ENCODE peak calls at places on chromosomes 5 and 9, in five cellular contexts. One of them, this sample, is unnamed.

GRCh38 chr9:93306579-93307091 is 122.7 kb downstream of the WNK2 start:
- DNase-seq in H9: peak; percentile 31
- DNase-seq in gastrocnemius medialis: no peak
- DNase-seq in epithelial cell of esophagus: no peak
- DNase-seq in GM12878: no peak
- DNase-seq in this sample: no peak

GRCh38 chr9:33159760-33160127 is 7.4 kb downstream of the B4GALT1 start:
- DNase-seq in H9: no peak
- DNase-seq in gastrocnemius medialis: no peak
- DNase-seq in epithelial cell of esophagus: peak; percentile 78
- DNase-seq in GM12878: no peak
- DNase-seq in this sample: peak; percentile 80

GRCh38 chr9:112846528-112847488 is 43.9 kb downstream of the SLC46A2 start:
- DNase-seq in H9: no peak
- DNase-seq in gastrocnemius medialis: no peak
- DNase-seq in epithelial cell of esophagus: no peak
- DNase-seq in GM12878: no peak
- DNase-seq in this sample: no peak

GRCh38 chr5:96940586-96940985 is 4.7 kb downstream of the LNPEP start:
- DNase-seq in H9: no peak
- DNase-seq in gastrocnemius medialis: no peak
- DNase-seq in epithelial cell of esophagus: no peak
- DNase-seq in GM12878: no peak
- DNase-seq in this sample: no peak

GRCh38 chr5:81005708-81006107 is 45.5 kb downstream of the RASGRF2 start:
- DNase-seq in H9: no peak
- DNase-seq in gastrocnemius medialis: no peak
- DNase-seq in epithelial cell of esophagus: no peak
- DNase-seq in GM12878: no peak
- DNase-seq in this sample: no peak

GRCh38 chr5:74919487-74919886 is 53.3 kb upstream of the FAM169A start:
- DNase-seq in H9: no peak
- DNase-seq in gastrocnemius medialis: no peak
- DNase-seq in epithelial cell of esophagus: peak; percentile 71
- DNase-seq in GM12878: no peak
- DNase-seq in this sample: peak; percentile 56

GRCh38 chr5:138338411-138339085 is 482 bp downstream of the FAM53C start:
- DNase-seq in H9: no peak
- DNase-seq in gastrocnemius medialis: no peak
- DNase-seq in epithelial cell of esophagus: no peak
- DNase-seq in GM12878: no peak
- DNase-seq in this sample: no peak

GRCh38 chr9:113598451-113598850 is 134.9 kb downstream of the RGS3 start:
- DNase-seq in H9: peak; percentile 25
- DNase-seq in gastrocnemius medialis: no peak
- DNase-seq in epithelial cell of esophagus: no peak
- DNase-seq in GM12878: no peak
- DNase-seq in this sample: no peak

GRCh38 chr5:73534971-73535370 is 30.5 kb downstream of the ANKRA2 start:
- DNase-seq in H9: no peak
- DNase-seq in gastrocnemius medialis: no peak
- DNase-seq in epithelial cell of esophagus: no peak
- DNase-seq in GM12878: no peak
- DNase-seq in this sample: no peak

GRCh38 chr5:74465724-74466123 is 174.8 kb downstream of the ENC1 start:
- DNase-seq in H9: no peak
- DNase-seq in gastrocnemius medialis: no peak
- DNase-seq in epithelial cell of esophagus: no peak
- DNase-seq in GM12878: no peak
- DNase-seq in this sample: no peak

GRCh38 chr9:106890621-106891020 is 27.7 kb downstream of the ZNF462 start:
- DNase-seq in H9: no peak
- DNase-seq in gastrocnemius medialis: no peak
- DNase-seq in epithelial cell of esophagus: peak; percentile 69
- DNase-seq in GM12878: no peak
- DNase-seq in this sample: no peak

GRCh38 chr9:79408617-79409016 is 163.1 kb upstream of the TLE4 start:
- DNase-seq in H9: no peak
- DNase-seq in gastrocnemius medialis: no peak
- DNase-seq in epithelial cell of esophagus: no peak
- DNase-seq in GM12878: no peak
- DNase-seq in this sample: peak; percentile 66

GRCh38 chr9:3578786-3579185 is 53.0 kb upstream of the RFX3 start:
- DNase-seq in H9: no peak
- DNase-seq in gastrocnemius medialis: no peak
- DNase-seq in epithelial cell of esophagus: peak; percentile 84
- DNase-seq in GM12878: no peak
- DNase-seq in this sample: peak; percentile 33

GRCh38 chr9:134960701-134961181 is 43.0 kb upstream of the FCN1 start:
- DNase-seq in H9: no peak
- DNase-seq in gastrocnemius medialis: no peak
- DNase-seq in epithelial cell of esophagus: no peak
- DNase-seq in GM12878: no peak
- DNase-seq in this sample: no peak

GRCh38 chr9:105858877-105859276 is 164.5 kb downstream of the TMEM38B start:
- DNase-seq in H9: no peak
- DNase-seq in gastrocnemius medialis: no peak
- DNase-seq in epithelial cell of esophagus: no peak
- DNase-seq in GM12878: no peak
- DNase-seq in this sample: no peak

GRCh38 chr5:116799401-116799800 is 224.8 kb upstream of the SEMA6A start:
- DNase-seq in H9: no peak
- DNase-seq in gastrocnemius medialis: no peak
- DNase-seq in epithelial cell of esophagus: no peak
- DNase-seq in GM12878: no peak
- DNase-seq in this sample: no peak

GRCh38 chr9:22244141-22245011 is 202.2 kb upstream of the DMRTA1 start:
- DNase-seq in H9: peak; percentile 55
- DNase-seq in gastrocnemius medialis: no peak
- DNase-seq in epithelial cell of esophagus: peak; percentile 73
- DNase-seq in GM12878: no peak
- DNase-seq in this sample: peak; percentile 39

GRCh38 chr9:36328798-36329411 is 70.7 kb upstream of the GNE start:
- DNase-seq in H9: no peak
- DNase-seq in gastrocnemius medialis: no peak
- DNase-seq in epithelial cell of esophagus: peak; percentile 78
- DNase-seq in GM12878: no peak
- DNase-seq in this sample: peak; percentile 74

GRCh38 chr5:81590498-81591384 is 160.2 kb downstream of the SSBP2 start:
- DNase-seq in H9: no peak
- DNase-seq in gastrocnemius medialis: no peak
- DNase-seq in epithelial cell of esophagus: no peak
- DNase-seq in GM12878: no peak
- DNase-seq in this sample: no peak

GRCh38 chr9:135827866-135828580 is 79.3 kb downstream of the CAMSAP1 start:
- DNase-seq in H9: no peak
- DNase-seq in gastrocnemius medialis: no peak
- DNase-seq in epithelial cell of esophagus: no peak
- DNase-seq in GM12878: no peak
- DNase-seq in this sample: no peak

GRCh38 chr9:69456201-69456600 is 131.2 kb downstream of the ENTREP1 start:
- DNase-seq in H9: no peak
- DNase-seq in gastrocnemius medialis: no peak
- DNase-seq in epithelial cell of esophagus: no peak
- DNase-seq in GM12878: no peak
- DNase-seq in this sample: no peak

GRCh38 chr5:83570916-83571315 is 99.4 kb downstream of the VCAN start:
- DNase-seq in H9: no peak
- DNase-seq in gastrocnemius medialis: no peak
- DNase-seq in epithelial cell of esophagus: no peak
- DNase-seq in GM12878: no peak
- DNase-seq in this sample: no peak

GRCh38 chr9:125663127-125663526 is 43.9 kb downstream of the MAPKAP1 start:
- DNase-seq in H9: no peak
- DNase-seq in gastrocnemius medialis: no peak
- DNase-seq in epithelial cell of esophagus: peak; percentile 76
- DNase-seq in GM12878: no peak
- DNase-seq in this sample: peak; percentile 54

GRCh38 chr5:172523146-172523745 is 68.9 kb upstream of the SH3PXD2B start:
- DNase-seq in H9: no peak
- DNase-seq in gastrocnemius medialis: no peak
- DNase-seq in epithelial cell of esophagus: no peak
- DNase-seq in GM12878: no peak
- DNase-seq in this sample: no peak

GRCh38 chr5:1201327-1202025 is at the start of gene SLC6A19:
- DNase-seq in H9: no peak
- DNase-seq in gastrocnemius medialis: no peak
- DNase-seq in epithelial cell of esophagus: no peak
- DNase-seq in GM12878: no peak
- DNase-seq in this sample: no peak

GRCh38 chr5:41219655-41220269 is 6.4 kb upstream of the C6 start:
- DNase-seq in H9: no peak
- DNase-seq in gastrocnemius medialis: no peak
- DNase-seq in epithelial cell of esophagus: no peak
- DNase-seq in GM12878: no peak
- DNase-seq in this sample: no peak

GRCh38 chr5:152978141-152978835 is 512.2 kb upstream of the GRIA1 start:
- DNase-seq in H9: no peak
- DNase-seq in gastrocnemius medialis: no peak
- DNase-seq in epithelial cell of esophagus: peak; percentile 46
- DNase-seq in GM12878: no peak
- DNase-seq in this sample: no peak

GRCh38 chr5:147711019-147711418 is 71.5 kb downstream of the JAKMIP2 start:
- DNase-seq in H9: no peak
- DNase-seq in gastrocnemius medialis: no peak
- DNase-seq in epithelial cell of esophagus: no peak
- DNase-seq in GM12878: no peak
- DNase-seq in this sample: no peak

GRCh38 chr5:119435436-119436132 is 16.7 kb upstream of the HSD17B4 start:
- DNase-seq in H9: peak; percentile 87
- DNase-seq in gastrocnemius medialis: no peak
- DNase-seq in epithelial cell of esophagus: peak; percentile 69
- DNase-seq in GM12878: peak; percentile 44
- DNase-seq in this sample: no peak

GRCh38 chr9:23799521-23799920 is 26.5 kb downstream of the ELAVL2 start:
- DNase-seq in H9: no peak
- DNase-seq in gastrocnemius medialis: no peak
- DNase-seq in epithelial cell of esophagus: no peak
- DNase-seq in GM12878: no peak
- DNase-seq in this sample: no peak

GRCh38 chr5:56557198-56557597 is 258.2 kb upstream of the MAP3K1 start:
- DNase-seq in H9: no peak
- DNase-seq in gastrocnemius medialis: no peak
- DNase-seq in epithelial cell of esophagus: no peak
- DNase-seq in GM12878: no peak
- DNase-seq in this sample: no peak

GRCh38 chr9:111298831-111299603 is 31.0 kb downstream of the OR2K2 start:
- DNase-seq in H9: no peak
- DNase-seq in gastrocnemius medialis: peak; percentile 53
- DNase-seq in epithelial cell of esophagus: peak; percentile 65
- DNase-seq in GM12878: peak; percentile 37
- DNase-seq in this sample: peak; percentile 64

DNA sequence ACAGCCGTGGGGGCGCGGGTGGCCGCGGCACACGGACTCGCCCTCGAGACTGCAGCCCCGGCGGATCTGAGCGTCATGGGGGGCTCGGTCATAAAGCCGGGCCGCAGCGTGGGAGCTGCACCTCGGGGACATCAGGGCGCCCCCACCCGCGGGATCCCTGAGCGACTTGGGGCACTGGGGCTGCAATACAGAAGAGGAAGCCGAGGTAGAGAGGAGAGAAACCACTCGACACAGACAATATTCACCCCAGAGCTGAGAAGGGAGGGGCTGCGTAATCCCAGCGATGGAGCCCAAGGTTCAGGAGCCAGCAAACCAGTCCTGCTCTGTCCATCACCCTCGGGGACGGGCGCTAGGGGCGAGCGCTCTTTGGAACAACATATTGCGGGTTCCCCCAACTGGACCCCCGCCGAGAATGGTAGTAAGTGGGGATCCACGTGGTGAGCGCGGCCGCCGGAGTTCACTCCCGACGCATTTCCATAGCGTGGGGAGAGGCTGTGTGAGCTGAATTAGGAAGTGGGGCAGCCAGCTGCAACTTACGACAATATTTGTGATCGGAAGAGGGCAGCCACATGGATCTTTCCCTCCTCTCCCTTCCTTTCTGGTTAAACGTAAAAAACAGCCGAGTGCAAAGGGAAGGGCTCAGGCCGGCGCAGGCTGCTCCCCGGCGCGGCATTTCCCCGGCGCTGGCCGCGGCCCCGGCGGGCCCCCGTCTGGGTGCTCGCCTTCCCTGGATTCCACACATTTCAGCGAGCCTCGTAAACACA is 9.9 kb downstream of the PTCH1 start:
- DNase-seq in H9: peak; percentile 53
- DNase-seq in gastrocnemius medialis: no peak
- DNase-seq in epithelial cell of esophagus: peak; percentile 75
- DNase-seq in GM12878: no peak
- DNase-seq in this sample: peak; percentile 57
- TF ChIP-seq CTCF in H9: no peak
- TF ChIP-seq CTCF in gastrocnemius medialis: peak; percentile 10
- TF ChIP-seq CTCF in epithelial cell of esophagus: peak; percentile 5
- TF ChIP-seq CTCF in GM12878: no peak
- TF ChIP-seq CTCF in this sample: peak; percentile 6

GRCh38 chr5:102536323-102536928 is 37.6 kb upstream of the SLCO6A1 start:
- DNase-seq in H9: no peak
- DNase-seq in gastrocnemius medialis: no peak
- DNase-seq in epithelial cell of esophagus: peak; percentile 11
- DNase-seq in GM12878: no peak
- DNase-seq in this sample: no peak
- TF ChIP-seq CTCF in H9: no peak
- TF ChIP-seq CTCF in gastrocnemius medialis: no peak
- TF ChIP-seq CTCF in epithelial cell of esophagus: peak; percentile 25
- TF ChIP-seq CTCF in GM12878: no peak
- TF ChIP-seq CTCF in this sample: peak; percentile 77

GRCh38 chr5:140869555-140869886 is 764 bp downstream of the PCDHA11 start:
- DNase-seq in H9: no peak
- DNase-seq in gastrocnemius medialis: no peak
- DNase-seq in epithelial cell of esophagus: no peak
- DNase-seq in GM12878: no peak
- DNase-seq in this sample: no peak
- TF ChIP-seq CTCF in H9: no peak
- TF ChIP-seq CTCF in gastrocnemius medialis: no peak
- TF ChIP-seq CTCF in epithelial cell of esophagus: no peak
- TF ChIP-seq CTCF in GM12878: no peak
- TF ChIP-seq CTCF in this sample: peak; percentile 26

DNA sequence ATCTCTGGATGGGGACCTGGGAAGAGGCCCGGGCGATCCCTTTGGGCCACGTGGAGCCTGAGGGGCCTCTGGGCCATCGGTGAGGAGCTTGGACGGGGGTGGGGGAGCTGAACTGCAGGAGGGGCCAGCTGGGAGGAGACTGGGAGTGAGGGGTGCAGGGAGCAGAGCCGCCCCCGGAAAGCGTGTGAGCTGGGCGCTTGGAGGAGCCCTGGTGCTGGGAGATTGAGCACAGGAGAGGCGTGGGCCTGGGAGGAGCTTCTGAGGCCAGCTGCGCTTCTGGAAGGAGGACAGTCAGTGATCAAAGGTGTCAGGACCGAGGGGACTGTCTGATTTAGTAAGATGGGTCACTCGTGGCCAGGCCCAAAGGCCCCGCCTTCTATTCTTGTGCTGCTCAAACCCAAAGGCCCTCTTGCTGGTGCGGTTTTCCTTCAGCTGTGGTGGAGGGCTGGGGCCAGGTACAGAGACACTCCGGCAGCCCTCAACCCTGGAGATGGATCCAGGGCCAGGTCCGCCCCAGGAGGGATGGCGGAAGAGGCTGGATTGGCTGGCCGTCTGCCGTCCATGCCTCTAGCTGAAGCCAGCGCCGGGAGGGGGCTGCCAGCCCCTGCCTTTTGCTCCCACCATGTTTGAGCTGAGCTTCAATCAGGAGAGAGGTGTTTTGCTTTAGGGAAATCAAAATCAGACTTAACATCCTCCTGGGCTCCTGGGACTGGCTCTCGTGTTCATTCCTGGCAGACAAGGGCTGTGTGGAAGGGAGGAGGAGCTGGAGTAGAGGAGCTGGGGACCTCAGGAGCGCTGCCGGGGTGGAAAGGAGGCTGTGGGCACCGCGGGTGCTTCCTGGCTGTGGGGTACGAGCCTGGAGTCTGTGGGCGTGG is 21.6 kb downstream of the NCS1 start:
- DNase-seq in H9: no peak
- DNase-seq in gastrocnemius medialis: peak; percentile 11
- DNase-seq in epithelial cell of esophagus: peak; percentile 35
- DNase-seq in GM12878: no peak
- DNase-seq in this sample: no peak
- TF ChIP-seq CTCF in H9: no peak
- TF ChIP-seq CTCF in gastrocnemius medialis: no peak
- TF ChIP-seq CTCF in epithelial cell of esophagus: no peak
- TF ChIP-seq CTCF in GM12878: no peak
- TF ChIP-seq CTCF in this sample: no peak